ENCODE peak calls at places on chromosomes 12 and 14, in six cellular contexts. H is A549, B is keratinocyte, S is mucosa of descending colon, M is small intestine, K is lung. J is an unnamed sample.

GRCh38 chr12:71440393-71441349 is 1.1 kb downstream of the LGR5 start:
- DNase-seq in M (peak; percentile 37), K (no peak), B (no peak), S (peak; percentile 52), H (peak; percentile 10), J (peak; percentile 62)

GRCh38 chr12:9372202-9372601 is 164.0 kb upstream of the PZP start:
- DNase-seq in B (no peak), H (peak; percentile 30), K (no peak), M (peak; percentile 23), S (no peak), J (no peak)

GRCh38 chr12:83161451-83161850 is 474.7 kb downstream of the TMTC2 start:
- DNase-seq in S (no peak), K (no peak), H (no peak), M (no peak), B (peak; percentile 7), J (no peak)

GRCh38 chr12:51218607-51219161 is 822 bp upstream of the POU6F1 start:
- DNase-seq in S (peak; percentile 28), K (no peak), H (peak; percentile 37), M (peak; percentile 65), B (no peak), J (peak; percentile 65)

GRCh38 chr12:96398422-96399080 is 1.7 kb downstream of the CDK17 start:
- DNase-seq in H (no peak), M (peak; percentile 10), B (no peak), K (no peak), S (no peak), J (no peak)

GRCh38 chr14:61489932-61490331 is 168.6 kb downstream of the PRKCH start:
- DNase-seq in K (peak; percentile 51), M (no peak), S (no peak), B (no peak), H (peak; percentile 55), J (no peak)

GRCh38 chr14:63986789-63987533 is 134.2 kb downstream of the SYNE2 start:
- DNase-seq in M (peak; percentile 68), H (peak; percentile 11), S (peak; percentile 33), B (no peak), K (no peak), J (no peak)

GRCh38 chr14:55412686-55413085 is 1.1 kb upstream of the ATG14 start:
- DNase-seq in M (peak; percentile 65), H (no peak), K (no peak), S (no peak), B (no peak), J (no peak)

GRCh38 chr12:64670856-64671639 is 60.8 kb downstream of the RASSF3 start:
- DNase-seq in S (peak; percentile 47), H (peak; percentile 74), B (peak; percentile 45), M (peak; percentile 91), K (peak; percentile 40), J (peak; percentile 54)

GRCh38 chr14:94158239-94158888 is 15.8 kb upstream of the PPP4R4 start:
- DNase-seq in K (no peak), B (no peak), H (no peak), S (no peak), M (no peak), J (no peak)

GRCh38 chr14:34087556-34087955 is 136.7 kb upstream of the EGLN3 start:
- DNase-seq in B (no peak), H (no peak), S (no peak), M (no peak), K (no peak), J (no peak)

GRCh38 chr14:47710581-47710980 is 35.2 kb upstream of the MDGA2 start:
- DNase-seq in S (no peak), B (no peak), K (no peak), M (no peak), H (no peak), J (no peak)

GRCh38 chr12:81208193-81208946 is 130.5 kb downstream of the ACSS3 start:
- DNase-seq in K (no peak), M (peak; percentile 1), S (peak; percentile 66), B (no peak), H (no peak), J (no peak)

GRCh38 chr12:16437281-16437816 is 89.9 kb downstream of the MGST1 start:
- DNase-seq in H (no peak), K (no peak), M (no peak), B (no peak), S (no peak), J (no peak)

GRCh38 chr12:93325855-93326254 is 51.9 kb upstream of the NUDT4 start:
- DNase-seq in H (no peak), B (no peak), M (no peak), S (no peak), K (no peak), J (no peak)

GRCh38 chr14:34536951-34537676 is 2.4 kb downstream of the EAPP start:
- DNase-seq in B (no peak), H (no peak), S (no peak), M (no peak), K (no peak), J (no peak)

GRCh38 chr12:51823875-51824565 is 24.5 kb downstream of the FIGNL2 start:
- DNase-seq in H (peak; percentile 85), K (no peak), M (peak; percentile 79), B (no peak), S (peak; percentile 59), J (peak; percentile 51)

GRCh38 chr14:42224053-42224888 is 617.6 kb downstream of the LRFN5 start:
- DNase-seq in M (peak; percentile 25), S (peak; percentile 77), K (peak; percentile 55), H (peak; percentile 65), B (no peak), J (peak; percentile 52)

GRCh38 chr12:112515868-112516267 is 97.1 kb downstream of the PTPN11 start:
- DNase-seq in K (no peak), H (no peak), B (no peak), S (no peak), M (no peak), J (no peak)

GRCh38 chr14:35740215-35740614 is 68.9 kb downstream of the RALGAPA1 start:
- DNase-seq in H (no peak), M (no peak), S (no peak), K (no peak), B (no peak), J (no peak)

GRCh38 chr12:12582895-12583303 is 20.2 kb upstream of the DUSP16 start:
- DNase-seq in H (peak; percentile 94), M (no peak), B (no peak), K (peak; percentile 67), S (no peak), J (no peak)

GRCh38 chr12:23906329-23906728 is 43.1 kb downstream of the SOX5 start:
- DNase-seq in M (no peak), K (no peak), B (no peak), H (no peak), S (no peak), J (no peak)

GRCh38 chr14:69943084-69943797 is 64.0 kb downstream of the SMOC1 start:
- DNase-seq in M (peak; percentile 19), S (no peak), H (no peak), K (no peak), B (no peak), J (no peak)

GRCh38 chr14:90060965-90061848 is 587 bp upstream of the KCNK13 start:
- DNase-seq in B (no peak), S (no peak), M (no peak), K (no peak), H (no peak), J (no peak)

GRCh38 chr12:13255792-13256704 is 59.5 kb downstream of the EMP1 start:
- DNase-seq in K (peak; percentile 94), B (peak; percentile 72), M (peak; percentile 96), S (peak; percentile 92), H (peak; percentile 95), J (peak; percentile 93)

GRCh38 chr12:7113389-7113871 is 4.4 kb upstream of the C1RL start:
- DNase-seq in M (peak; percentile 42), K (no peak), H (peak; percentile 47), B (no peak), S (peak; percentile 42), J (no peak)

DNA sequence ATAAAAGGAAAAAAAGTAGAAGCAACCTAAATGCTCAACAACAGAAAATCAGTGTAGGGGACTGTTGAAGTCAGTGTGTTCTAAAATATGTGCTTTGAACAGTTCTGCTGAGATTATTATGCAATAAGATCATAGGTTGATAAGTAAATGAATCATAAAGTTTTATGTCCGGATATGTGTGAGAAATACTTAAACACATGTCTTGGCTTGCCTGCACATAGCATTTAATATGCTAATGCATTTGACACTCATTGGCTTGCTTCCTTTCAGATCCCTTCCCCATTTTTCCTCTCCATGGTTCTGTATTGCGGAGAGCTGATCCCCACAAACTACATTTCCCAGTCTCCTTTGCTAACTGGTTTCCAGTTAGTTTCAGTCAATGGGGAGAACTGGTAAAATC is 573.8 kb upstream of the TBX3 start:
- DNase-seq in K (no peak), B (peak; percentile 88), S (peak; percentile 17), H (no peak), M (peak; percentile 59), J (no peak)
- H3K4me1 ChIP-seq in K (peaks cover 2% of the 10 kb centered on the region), B (peaks cover 21% of the 10 kb centered on the region), S (peaks cover 23% of the 10 kb centered on the region), H (peaks cover 30% of the 10 kb centered on the region), M (peaks cover 12% of the 10 kb centered on the region), J (peaks cover 6% of the 10 kb centered on the region)

GRCh38 chr14:103113303-103113702 is 10.0 kb upstream of the TNFAIP2 start:
- DNase-seq in S (no peak), H (no peak), K (no peak), M (no peak), B (no peak), J (no peak)
- H3K4me1 ChIP-seq in S (peaks cover 16% of the 10 kb centered on the region), H (peaks cover 93% of the 10 kb centered on the region), K (peaks cover under 1% of the 10 kb centered on the region), M (no peaks in the 10 kb centered on the region), B (no peaks in the 10 kb centered on the region), J (peaks cover 44% of the 10 kb centered on the region)

GRCh38 chr14:21096438-21096837 is 2.0 kb downstream of the ZNF219 start:
- DNase-seq in H (no peak), M (no peak), B (no peak), S (no peak), K (no peak), J (no peak)

GRCh38 chr14:21097616-21098133 is 780 bp downstream of the ZNF219 start:
- DNase-seq in M (no peak), S (peak; percentile 66), K (no peak), H (no peak), B (no peak), J (no peak)

GRCh38 chr14:21098134-21098891 is at the start of gene ZNF219:
- DNase-seq in K (peak; percentile 66), B (no peak), S (peak; percentile 79), H (peak; percentile 73), M (peak; percentile 76), J (peak; percentile 53)

GRCh38 chr14:21095430-21096205 is 2.8 kb downstream of the ZNF219 start:
- DNase-seq in K (no peak), M (no peak), B (no peak), S (no peak), H (no peak), J (no peak)

GRCh38 chr14:21096889-21097615 is 1.4 kb downstream of the ZNF219 start:
- DNase-seq in B (no peak), S (no peak), M (peak; percentile 52), H (no peak), K (no peak), J (no peak)
- H3K4me1 ChIP-seq in B (peaks cover 45% of the 10 kb centered on the region), S (peaks cover 24% of the 10 kb centered on the region), M (no peaks in the 10 kb centered on the region), H (peaks cover 59% of the 10 kb centered on the region), K (peaks cover 14% of the 10 kb centered on the region), J (peaks cover 19% of the 10 kb centered on the region)

GRCh38 chr12:790253-790563 is 37.8 kb downstream of the WNK1 start:
- DNase-seq in K (no peak), M (no peak), H (no peak), S (no peak), B (no peak), J (no peak)

GRCh38 chr12:793037-793436 is 40.7 kb downstream of the WNK1 start:
- DNase-seq in K (no peak), S (no peak), M (no peak), H (no peak), B (no peak), J (no peak)

GRCh38 chr12:790608-791007 is 38.2 kb downstream of the WNK1 start:
- DNase-seq in M (no peak), H (no peak), K (no peak), B (no peak), S (no peak), J (no peak)

GRCh38 chr12:788288-788687 is 35.9 kb downstream of the WNK1 start:
- DNase-seq in B (no peak), H (no peak), S (no peak), K (no peak), M (no peak), J (no peak)
- H3K4me1 ChIP-seq in B (peaks cover 11% of the 10 kb centered on the region), H (peaks cover 72% of the 10 kb centered on the region), S (peaks cover 6% of the 10 kb centered on the region), K (peaks cover 25% of the 10 kb centered on the region), M (peaks cover 7% of the 10 kb centered on the region), J (peaks cover 55% of the 10 kb centered on the region)

J was measured in stomach.